ENCODE peak calls at places on chromosomes 3 and 15, in seven cellular contexts. A, U, R, Q, N, I and F are unnamed samples.

GRCh38 chr3:195282982-195283381 is 12.0 kb upstream of the XXYLT1 start:
- DNase-seq in A (no peak), U (no peak), R (no peak), Q (no peak), N (no peak), I (peak; percentile 26), F (no peak)

GRCh38 chr3:128076783-128077624 is 24.8 kb downstream of the SEC61A1 start:
- DNase-seq in A (no peak), U (peak; percentile 71), R (no peak), Q (no peak), N (no peak), I (peak; percentile 57), F (no peak)

GRCh38 chr3:14537590-14538450 is 2.3 kb downstream of the GRIP2 start:
- DNase-seq in A (peak; percentile 63), U (peak; percentile 28), R (peak; percentile 27), Q (peak; percentile 54), N (no peak), I (no peak), F (no peak)

GRCh38 chr3:188000361-188000861 is 153.5 kb upstream of the LPP start:
- DNase-seq in A (no peak), U (no peak), R (no peak), Q (no peak), N (no peak), I (no peak), F (peak; percentile 30)

GRCh38 chr15:69414702-69415161 is 583 bp downstream of the KIF23 start:
- DNase-seq in A (peak; percentile 28), U (peak; percentile 61), R (no peak), Q (peak; percentile 14), N (peak; percentile 86), I (peak; percentile 69), F (peak; percentile 56)

GRCh38 chr15:67813104-67813634 is 12.1 kb upstream of the SKOR1 start:
- DNase-seq in A (no peak), U (no peak), R (peak; percentile 33), Q (no peak), N (no peak), I (no peak), F (no peak)

GRCh38 chr3:160184655-160185054 is 40.6 kb upstream of the C3orf80 start:
- DNase-seq in A (no peak), U (no peak), R (no peak), Q (no peak), N (no peak), I (no peak), F (no peak)

GRCh38 chr3:102481050-102481449 is 46.2 kb downstream of the ZPLD1 start:
- DNase-seq in A (no peak), U (no peak), R (no peak), Q (no peak), N (no peak), I (no peak), F (no peak)

GRCh38 chr3:38311941-38312340 is 29.8 kb downstream of the SLC22A14 start:
- DNase-seq in A (no peak), U (no peak), R (no peak), Q (no peak), N (no peak), I (no peak), F (no peak)

GRCh38 chr3:125025647-125026046 is 30.1 kb downstream of the HEG1 start:
- DNase-seq in A (no peak), U (no peak), R (no peak), Q (no peak), N (no peak), I (no peak), F (no peak)

GRCh38 chr3:153400641-153401040 is 238.6 kb downstream of the RAP2B start:
- DNase-seq in A (no peak), U (no peak), R (no peak), Q (no peak), N (no peak), I (no peak), F (no peak)

GRCh38 chr3:17686613-17687012 is 55.8 kb downstream of the TBC1D5 start:
- DNase-seq in A (no peak), U (no peak), R (no peak), Q (no peak), N (no peak), I (no peak), F (no peak)

GRCh38 chr3:115022835-115023398 is 124.2 kb downstream of the ZBTB20 start:
- DNase-seq in A (no peak), U (no peak), R (no peak), Q (no peak), N (no peak), I (no peak), F (no peak)

GRCh38 chr3:190188197-190188596 is 67.5 kb upstream of the P3H2 start:
- DNase-seq in A (no peak), U (no peak), R (no peak), Q (no peak), N (no peak), I (no peak), F (no peak)

GRCh38 chr3:136955813-136956212 is 2.0 kb upstream of the IL20RB start:
- DNase-seq in A (no peak), U (no peak), R (no peak), Q (no peak), N (peak; percentile 70), I (peak; percentile 69), F (peak; percentile 70)

GRCh38 chr3:10570196-10570946 is 65.0 kb upstream of the ATP2B2 start:
- DNase-seq in A (no peak), U (no peak), R (no peak), Q (peak; percentile 25), N (no peak), I (no peak), F (no peak)

GRCh38 chr3:100041328-100041749 is 73.0 kb downstream of the FILIP1L start:
- DNase-seq in A (no peak), U (no peak), R (no peak), Q (peak; percentile 25), N (peak; percentile 87), I (peak; percentile 58), F (peak; percentile 73)

GRCh38 chr3:5731100-5731499 is 543.6 kb downstream of the EDEM1 start:
- DNase-seq in A (peak; percentile 33), U (no peak), R (no peak), Q (no peak), N (no peak), I (peak; percentile 16), F (no peak)

GRCh38 chr3:169476289-169476688 is 187.2 kb downstream of the MECOM start:
- DNase-seq in A (no peak), U (no peak), R (no peak), Q (no peak), N (no peak), I (no peak), F (no peak)

GRCh38 chr3:194058189-194058571 is 77.8 kb upstream of the HES1 start:
- DNase-seq in A (peak; percentile 72), U (peak; percentile 64), R (peak; percentile 76), Q (peak; percentile 68), N (peak; percentile 63), I (peak; percentile 77), F (no peak)

GRCh38 chr15:74622758-74623157 is 7.1 kb downstream of the CLK3 start:
- DNase-seq in A (no peak), U (peak; percentile 32), R (no peak), Q (no peak), N (no peak), I (no peak), F (no peak)

GRCh38 chr3:117439812-117440211 is 730.2 kb downstream of the TUSC7 start:
- DNase-seq in A (no peak), U (no peak), R (no peak), Q (no peak), N (peak; percentile 8), I (no peak), F (no peak)

GRCh38 chr3:69090021-69090420 is 5.3 kb downstream of the ARL6IP5 start:
- DNase-seq in A (no peak), U (no peak), R (no peak), Q (no peak), N (peak; percentile 54), I (no peak), F (peak; percentile 41)

GRCh38 chr3:133276594-133276993 is 123.3 kb upstream of the BFSP2 start:
- DNase-seq in A (no peak), U (no peak), R (no peak), Q (no peak), N (no peak), I (no peak), F (no peak)

GRCh38 chr15:64774556-64775523 is 549 bp downstream of the RBPMS2 start:
- DNase-seq in A (no peak), U (no peak), R (peak; percentile 68), Q (peak; percentile 51), N (no peak), I (peak; percentile 51), F (no peak)

GRCh38 chr15:32098033-32098432 is 67.7 kb downstream of the CHRNA7 start:
- DNase-seq in A (no peak), U (no peak), R (no peak), Q (no peak), N (no peak), I (peak; percentile 19), F (no peak)

GRCh38 chr3:59731909-59732308 is 682.1 kb upstream of the CFAP20DC start:
- DNase-seq in A (no peak), U (no peak), R (no peak), Q (no peak), N (no peak), I (no peak), F (no peak)

GRCh38 chr3:113104746-113105479 is 106.4 kb upstream of the BOC start:
- DNase-seq in A (peak; percentile 17), U (no peak), R (peak; percentile 71), Q (no peak), N (no peak), I (no peak), F (no peak)
- H3K4me3 ChIP-seq in A (no peak overlapping the region), U (no peak overlapping the region), R (no peak overlapping the region), Q (no peak overlapping the region), N (no peak overlapping the region), I (no peak overlapping the region), F (no peak overlapping the region)

DNA sequence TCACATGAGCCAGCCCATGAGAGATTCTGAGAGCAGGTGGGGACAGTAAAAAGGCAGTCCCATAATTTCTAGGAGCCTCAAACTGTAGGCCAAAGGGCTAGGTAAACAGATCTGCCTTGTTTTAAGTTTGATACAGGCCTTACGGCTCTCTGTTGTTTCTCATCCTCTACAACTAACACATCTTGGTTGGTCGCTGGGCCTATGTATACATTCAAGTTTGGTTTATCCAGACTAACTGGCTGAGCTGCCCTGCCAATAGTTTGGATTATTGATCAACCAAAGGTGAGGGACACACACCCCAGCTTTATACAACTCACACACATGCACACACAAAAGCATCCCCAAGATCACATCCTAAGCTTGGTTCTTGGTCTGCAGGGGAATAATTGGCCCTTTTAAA is 3.0 kb downstream of the SIAH2 start:
- DNase-seq in A (no peak), U (no peak), R (no peak), Q (no peak), N (no peak), I (no peak), F (no peak)
- H3K4me3 ChIP-seq in A (no peak overlapping the region), U (peak overlapping the region; percentile 89), R (peak overlapping the region; percentile 82), Q (no peak overlapping the region), N (no peak overlapping the region), I (peak overlapping the region; percentile 71), F (peak overlapping the region; percentile 78)

GRCh38 chr3:30271781-30272180 is 334.6 kb upstream of the TGFBR2 start:
- DNase-seq in A (no peak), U (no peak), R (no peak), Q (no peak), N (no peak), I (no peak), F (no peak)
- H3K4me3 ChIP-seq in A (no peak overlapping the region), U (no peak overlapping the region), R (no peak overlapping the region), Q (no peak overlapping the region), N (no peak overlapping the region), I (no peak overlapping the region), F (no peak overlapping the region)

DNA sequence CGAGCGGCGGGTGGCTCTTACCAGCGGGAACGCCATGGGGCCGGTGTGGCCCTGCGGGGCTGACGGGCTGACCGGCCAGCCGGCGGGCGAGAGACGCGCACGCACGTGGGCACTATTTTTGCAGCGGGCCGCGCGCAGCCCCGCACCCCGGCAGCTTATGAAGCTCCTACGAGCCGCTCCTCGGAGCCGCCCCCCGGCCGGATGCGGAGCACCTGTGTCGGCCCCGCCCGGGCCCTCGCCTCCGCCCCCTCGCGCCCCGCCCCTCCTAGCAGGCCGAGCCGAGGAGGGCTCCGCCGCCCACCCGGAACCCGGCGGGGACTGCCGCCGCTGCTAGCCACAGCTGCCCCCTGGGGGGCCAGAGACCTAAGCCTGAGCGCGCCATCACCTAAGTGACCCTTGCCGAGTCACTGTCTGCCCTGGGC is 683 bp upstream of the CPEB1 start:
- DNase-seq in A (peak; percentile 65), U (peak; percentile 49), R (peak; percentile 75), Q (no peak), N (no peak), I (no peak), F (no peak)
- H3K4me3 ChIP-seq in A (peak overlapping the region; percentile 58), U (peak overlapping the region; percentile 59), R (peak overlapping the region; percentile 62), Q (peak overlapping the region; percentile 52), N (peak overlapping the region; percentile 29), I (peak overlapping the region; percentile 45), F (peak overlapping the region; percentile 49)